ENCODE peak calls at places on chromosomes 3 and 15, in six cellular contexts. P, W, G, K, A and Y are unnamed samples.

GRCh38 chr3:17518189-17519059 is 224.0 kb downstream of the TBC1D5 start:
- DNase-seq in G (no peak), W (no peak), A (no peak), P (no peak), K (no peak), Y (no peak)

GRCh38 chr15:35112346-35112745 is 27.3 kb upstream of the NANOGP8 start:
- DNase-seq in W (no peak), K (no peak), G (no peak), A (no peak), P (no peak), Y (no peak)

GRCh38 chr3:112446343-112446742 is 52.9 kb downstream of the BTLA start:
- DNase-seq in G (no peak), W (no peak), A (peak; percentile 81), K (no peak), P (no peak), Y (peak; percentile 82)

GRCh38 chr15:78334845-78335244 is 5.3 kb upstream of the CRABP1 start:
- DNase-seq in W (no peak), P (no peak), K (no peak), A (no peak), G (no peak), Y (no peak)

GRCh38 chr3:84223512-84223911 is 735.3 kb upstream of the CADM2 start:
- DNase-seq in A (no peak), K (no peak), P (no peak), W (no peak), G (no peak), Y (no peak)

GRCh38 chr15:95864467-95864886 is 466.0 kb upstream of the NR2F2 start:
- DNase-seq in W (no peak), G (no peak), K (no peak), A (no peak), P (no peak), Y (no peak)

GRCh38 chr15:90190606-90191343 is 10.4 kb upstream of the SEMA4B start:
- DNase-seq in K (no peak), W (no peak), A (no peak), G (peak; percentile 55), P (no peak), Y (no peak)

GRCh38 chr15:82571722-82572222 is 31.5 kb upstream of the RPS17 start:
- DNase-seq in P (no peak), A (peak; percentile 59), G (peak; percentile 43), K (no peak), W (peak; percentile 73), Y (peak; percentile 61)

GRCh38 chr3:134846084-134846483 is 51.0 kb downstream of the EPHB1 start:
- DNase-seq in K (no peak), A (no peak), W (no peak), P (no peak), G (no peak), Y (no peak)

GRCh38 chr3:124258057-124258500 is 266.2 kb upstream of the ROPN1 start:
- DNase-seq in P (no peak), G (no peak), W (no peak), A (peak; percentile 76), K (no peak), Y (no peak)

GRCh38 chr3:192844366-192844765 is 73.3 kb downstream of the MB21D2 start:
- DNase-seq in G (no peak), P (no peak), A (no peak), W (no peak), K (no peak), Y (no peak)

GRCh38 chr3:142993958-142994442 is 7.4 kb upstream of the U2SURP start:
- DNase-seq in P (peak; percentile 83), K (peak; percentile 57), A (peak; percentile 88), W (peak; percentile 49), G (peak; percentile 52), Y (peak; percentile 79)